ENCODE peak calls at places on chromosomes 5 and 9, in four cellular contexts. T, Y, Z and W are unnamed samples.

GRCh38 chr5:103092676-103093075 is 27.3 kb downstream of the GIN1 start:
- DNase-seq in Y (no peak), T (no peak), Z (no peak), W (no peak)

GRCh38 chr9:7756088-7756487 is 43.5 kb downstream of the DMAC1 start:
- DNase-seq in T (no peak), Z (no peak), Y (no peak), W (no peak)

GRCh38 chr9:131709741-131710499 is 30.0 kb downstream of the RAPGEF1 start:
- DNase-seq in Z (no peak), T (no peak), Y (no peak), W (no peak)

GRCh38 chr9:94908583-94909249 is 182.2 kb downstream of the AOPEP start:
- DNase-seq in Y (no peak), T (no peak), Z (peak), W (no peak)

GRCh38 chr5:64384761-64385160 is 121.1 kb upstream of the RGS7BP start:
- DNase-seq in Y (no peak), Z (peak), T (no peak), W (no peak)

GRCh38 chr5:98510111-98510510 is 263.4 kb upstream of the RGMB start:
- DNase-seq in Z (peak), Y (no peak), T (peak), W (no peak)

GRCh38 chr9:95142728-95143127 is 174.8 kb downstream of the FANCC start:
- DNase-seq in Z (no peak), Y (no peak), T (no peak), W (no peak)

GRCh38 chr9:17810728-17811634 is 232.1 kb downstream of the SH3GL2 start:
- DNase-seq in Y (no peak), T (no peak), Z (peak), W (no peak)

GRCh38 chr5:79829260-79829659 is 139.6 kb downstream of the CMYA5 start:
- DNase-seq in Z (no peak), T (no peak), Y (no peak), W (no peak)

GRCh38 chr5:41246376-41246775 is 33.0 kb upstream of the C6 start:
- DNase-seq in Z (no peak), Y (no peak), T (no peak), W (no peak)

GRCh38 chr9:37936965-37937364 is 33.0 kb upstream of the SLC25A51 start:
- DNase-seq in T (no peak), Y (no peak), Z (no peak), W (peak)

GRCh38 chr5:129001831-129002626 is 36.7 kb downstream of the SLC27A6 start:
- DNase-seq in T (no peak), Y (no peak), Z (no peak), W (no peak)

GRCh38 chr5:10936486-10936885 is 175.5 kb upstream of the DAP start:
- DNase-seq in Z (no peak), T (no peak), Y (no peak), W (no peak)

GRCh38 chr5:150487199-150488061 is 20.5 kb upstream of the NDST1 start:
- DNase-seq in Y (no peak), T (peak), Z (no peak), W (no peak)

GRCh38 chr9:126299706-126300276 is 26.8 kb upstream of the MVB12B start:
- DNase-seq in T (no peak), Z (no peak), Y (no peak), W (no peak)

GRCh38 chr9:966936-967335 is 9.5 kb upstream of the DMRT3 start:
- DNase-seq in T (no peak), Y (no peak), Z (no peak), W (no peak)

GRCh38 chr5:101897914-101898313 is 398.2 kb downstream of the SLCO4C1 start:
- DNase-seq in Z (peak), T (no peak), Y (no peak), W (no peak)

GRCh38 chr5:33631786-33632185 is 191.0 kb downstream of the TARS1 start:
- DNase-seq in Z (no peak), Y (no peak), T (no peak), W (no peak)

GRCh38 chr9:108950168-108950567 is 16.0 kb downstream of the ABITRAM start:
- DNase-seq in Z (no peak), T (no peak), Y (no peak), W (no peak)

GRCh38 chr5:68460147-68460760 is 244.7 kb downstream of the PIK3R1 start:
- DNase-seq in Y (no peak), Z (peak), T (no peak), W (no peak)

GRCh38 chr9:101718176-101718575 is 20.3 kb downstream of the GRIN3A start:
- DNase-seq in T (no peak), Y (no peak), Z (no peak), W (no peak)